ENCODE peak calls at places on chromosomes 7 and 10, in five cellular contexts. B is SK-N-SH, N is GM12878, G is K562, H is H1. C is an unnamed sample.

GRCh38 chr10:67607472-67607871 is 88.5 kb downstream of the CTNNA3 start:
- DNase-seq in N (no peak), H (no peak), B (no peak), G (no peak), C (no peak)

GRCh38 chr7:159042084-159042483 is 102.6 kb downstream of the VIPR2 start:
- DNase-seq in B (no peak), G (no peak), H (no peak), N (no peak), C (no peak)

GRCh38 chr7:23373151-23374004 is 74.2 kb downstream of the MALSU1 start:
- DNase-seq in H (no peak), G (no peak), B (no peak), N (peak; percentile 76), C (no peak)

GRCh38 chr10:49837096-49837495 is 75.0 kb upstream of the OGDHL start:
- DNase-seq in G (no peak), H (no peak), B (no peak), N (no peak), C (no peak)

GRCh38 chr10:27713906-27714305 is 31.7 kb downstream of the MKX start:
- DNase-seq in H (no peak), N (no peak), B (no peak), G (no peak), C (no peak)

GRCh38 chr10:72735288-72735926 is 43.5 kb downstream of the MCU start:
- DNase-seq in N (no peak), H (no peak), G (no peak), B (no peak), C (no peak)

GRCh38 chr10:111281516-111281915 is 204.7 kb downstream of the ADRA2A start:
- DNase-seq in H (no peak), G (no peak), N (no peak), B (peak; percentile 8), C (no peak)

GRCh38 chr10:100008708-100009282 is 952 bp downstream of the DNMBP start:
- DNase-seq in H (no peak), G (no peak), N (no peak), B (no peak), C (no peak)

GRCh38 chr7:14761506-14762296 is 140.8 kb downstream of the DGKB start:
- DNase-seq in B (no peak), H (no peak), G (no peak), N (no peak), C (no peak)

GRCh38 chr10:30068482-30069223 is 9.3 kb upstream of the JCAD start:
- DNase-seq in B (no peak), N (no peak), G (no peak), H (no peak), C (no peak)

GRCh38 chr7:112399501-112399900 is 50.8 kb upstream of the IFRD1 start:
- DNase-seq in H (no peak), B (no peak), N (no peak), G (no peak), C (no peak)

GRCh38 chr7:135328053-135328452 is 94.4 kb downstream of the STRA8 start:
- DNase-seq in N (no peak), H (no peak), B (no peak), G (peak; percentile 48), C (no peak)

GRCh38 chr10:116848032-116848911 is 1.0 kb upstream of the ENO4 start:
- DNase-seq in G (no peak), B (no peak), H (no peak), N (peak; percentile 62), C (peak; percentile 43)

GRCh38 chr10:123402656-123403055 is 248.5 kb downstream of the BUB3 start:
- DNase-seq in H (no peak), N (peak; percentile 97), G (no peak), B (no peak), C (peak; percentile 47)

GRCh38 chr7:129401968-129402860 is 32.0 kb upstream of the STRIP2 start:
- DNase-seq in G (peak; percentile 55), N (peak; percentile 43), B (no peak), H (no peak), C (no peak)

GRCh38 chr10:5814110-5815107 is 1.2 kb upstream of the GDI2 start:
- DNase-seq in H (no peak), N (no peak), B (no peak), G (no peak), C (no peak)

GRCh38 chr10:5811387-5811821 is 1.8 kb downstream of the GDI2 start:
- DNase-seq in G (no peak), N (no peak), H (no peak), B (no peak), C (no peak)

GRCh38 chr10:5813091-5813340 is 218 bp downstream of the GDI2 start:
- DNase-seq in N (no peak), G (no peak), B (no peak), H (no peak), C (no peak)

GRCh38 chr10:5812283-5813090 is 747 bp downstream of the GDI2 start:
- DNase-seq in B (peak; percentile 82), G (peak; percentile 62), H (no peak), N (no peak), C (no peak)

DNA sequence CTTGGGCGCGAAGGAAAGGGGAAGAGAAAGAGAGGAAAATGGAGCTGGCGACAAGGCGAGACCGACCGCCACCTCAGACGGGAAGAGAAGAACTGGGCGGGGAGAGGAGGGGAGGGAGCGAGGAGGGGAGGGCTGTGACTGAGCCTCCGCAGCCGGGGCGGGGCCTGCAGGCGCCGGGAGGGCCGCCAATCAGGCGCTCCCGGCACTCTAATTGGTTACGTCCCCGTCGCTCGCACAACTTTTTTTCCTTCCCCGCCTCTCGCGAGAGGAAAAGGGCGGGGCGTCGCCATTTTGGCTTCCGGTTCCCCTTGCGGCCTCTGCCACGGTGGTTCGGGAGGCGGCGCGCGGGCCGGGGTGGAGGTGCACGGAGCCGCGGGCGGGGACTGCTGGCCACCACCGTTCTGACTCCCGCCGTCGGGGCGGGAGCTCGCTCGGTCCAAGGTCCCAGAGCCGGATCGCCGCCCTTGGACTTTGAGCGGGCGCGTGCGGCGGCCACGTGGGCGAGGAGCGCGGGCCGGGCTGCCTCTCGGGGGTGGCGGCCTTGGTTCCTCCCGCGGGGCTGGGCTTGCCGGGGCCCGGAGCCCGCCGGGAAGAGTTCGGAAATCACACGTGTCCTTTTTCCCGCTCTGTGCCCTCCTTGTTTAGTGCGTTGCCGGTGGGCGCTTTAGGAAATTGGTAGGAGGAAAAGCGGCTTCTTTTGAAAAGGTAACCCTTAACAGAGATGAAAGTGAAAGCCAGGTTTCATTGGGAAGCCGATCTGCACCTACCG is at the start of gene GDI2:
- DNase-seq in N (peak; percentile 82), B (peak; percentile 99), H (peak; percentile 88), G (peak; percentile 99), C (peak; percentile 85)
- TF ChIP-seq POLR2AphosphoS5 in N (peak; percentile 94), B (peak; percentile 95), H (peak; percentile 93), G (peak; percentile 86), C (peak; percentile 96)

DNA sequence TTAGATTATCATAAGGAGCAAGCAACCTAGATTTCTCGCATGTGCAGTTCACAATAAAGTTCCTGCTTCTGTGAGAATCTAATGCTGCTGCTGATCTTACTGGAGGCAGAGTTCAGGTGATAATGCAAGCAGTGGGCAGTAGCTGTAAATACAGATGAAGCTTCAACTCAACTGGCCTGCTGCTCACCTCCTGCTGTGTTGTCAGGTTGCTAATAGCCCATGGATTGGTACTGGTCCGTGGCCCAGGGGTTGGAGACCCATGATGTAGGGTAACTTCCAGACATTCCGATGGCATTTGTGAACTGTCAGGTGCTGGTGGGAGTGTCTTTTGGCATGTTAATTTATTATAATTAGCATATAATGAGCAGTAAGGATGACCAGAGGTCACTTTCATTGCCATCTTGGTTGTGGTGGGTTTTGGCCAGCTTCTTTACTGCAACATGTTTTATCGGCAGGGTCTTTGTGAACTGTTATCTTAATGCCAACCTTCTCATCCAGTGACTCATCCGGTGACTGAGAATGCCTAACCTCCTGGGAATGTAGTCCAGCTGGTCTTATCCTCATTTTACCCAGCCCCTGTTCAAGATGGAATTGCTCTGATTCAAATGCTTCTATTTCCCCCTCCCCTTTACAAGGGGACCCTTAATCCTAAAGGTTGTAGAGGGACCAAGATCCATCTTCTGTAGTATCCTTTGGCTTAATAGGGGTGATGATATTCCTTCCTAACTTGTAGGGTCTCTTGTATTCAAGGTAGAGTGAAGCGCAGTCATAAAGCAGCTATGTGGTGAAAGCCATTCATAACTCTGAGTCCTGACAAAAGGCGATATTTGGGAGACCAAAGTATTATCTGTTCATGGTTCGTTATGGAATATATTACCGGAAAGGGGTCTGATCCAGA is 165.8 kb downstream of the CCSER2 start:
- DNase-seq in G (no peak), N (no peak), H (peak; percentile 5), B (no peak), C (no peak)
- TF ChIP-seq TAF1 in G (no peak), N (no peak), H (no peak), B (no peak), C (no peak)

GRCh38 chr10:10722422-10722821 is 295.2 kb upstream of the CELF2 start:
- DNase-seq in B (no peak), N (no peak), G (no peak), H (no peak), C (no peak)

GRCh38 chr10:10727812-10728211 is 289.9 kb upstream of the CELF2 start:
- DNase-seq in H (no peak), B (no peak), N (no peak), G (no peak), C (no peak)

GRCh38 chr10:10726101-10726500 is 291.6 kb upstream of the CELF2 start:
- DNase-seq in H (no peak), B (no peak), G (no peak), N (no peak), C (no peak)

GRCh38 chr10:10730644-10731043 is 287.0 kb upstream of the CELF2 start:
- DNase-seq in B (no peak), H (no peak), G (no peak), N (no peak), C (no peak)

GRCh38 chr10:10725196-10725595 is 292.5 kb upstream of the CELF2 start:
- DNase-seq in G (no peak), B (no peak), N (no peak), H (no peak), C (no peak)
- TF ChIP-seq POLR2AphosphoS5 in G (no peak), B (no peak), N (no peak), H (no peak), C (no peak)

GRCh38 chr7:1713502-1714484 is 43.7 kb downstream of the ELFN1 start:
- DNase-seq in H (no peak), G (no peak), N (no peak), B (peak; percentile 91), C (no peak)

GRCh38 chr7:1715331-1715625 is 45.2 kb downstream of the ELFN1 start:
- DNase-seq in N (no peak), H (no peak), G (no peak), B (no peak), C (no peak)

GRCh38 chr7:1716263-1717094 is 46.4 kb downstream of the ELFN1 start:
- DNase-seq in B (peak; percentile 86), N (no peak), H (no peak), G (no peak), C (no peak)

GRCh38 chr7:1715671-1716074 is 45.6 kb downstream of the ELFN1 start:
- DNase-seq in G (no peak), H (no peak), N (no peak), B (no peak), C (no peak)

DNA sequence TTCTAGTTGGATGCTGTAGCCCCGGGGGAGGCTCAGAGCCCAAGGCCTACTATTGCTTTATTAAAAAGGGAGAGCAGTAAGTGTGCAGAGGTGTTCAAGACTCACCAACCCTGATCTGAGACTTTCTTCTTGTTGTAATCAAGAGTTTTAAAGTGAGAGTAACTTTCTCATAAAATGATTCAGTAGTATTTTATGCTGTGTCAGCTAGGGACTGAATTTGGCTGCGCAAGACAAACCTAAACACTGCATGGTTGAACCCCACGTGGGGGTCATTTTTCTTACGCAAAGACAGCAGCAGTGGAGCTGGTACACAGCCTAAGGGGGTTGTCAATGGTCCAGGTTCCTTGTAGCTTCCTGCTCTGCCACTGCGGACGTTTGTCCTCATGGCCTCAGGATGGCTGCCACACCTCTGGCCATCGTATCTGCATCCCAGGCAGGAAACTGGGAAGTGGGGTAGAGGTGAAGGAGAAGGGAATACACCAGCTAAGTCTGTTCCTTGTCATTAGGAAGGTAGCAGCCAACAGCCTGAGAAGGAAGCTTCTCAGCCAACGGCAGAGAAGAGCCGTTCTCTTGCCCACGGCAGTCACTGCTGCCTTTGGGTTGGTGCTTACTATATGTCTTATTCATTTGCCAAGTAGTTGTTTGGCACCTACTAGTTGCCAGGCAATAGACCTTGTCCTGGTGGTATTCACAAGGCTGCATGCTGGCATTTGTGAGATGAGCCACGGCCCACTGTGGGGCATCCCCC is 44.7 kb downstream of the ELFN1 start:
- DNase-seq in N (no peak), H (no peak), G (no peak), B (no peak), C (no peak)
- TF ChIP-seq TAF1 in N (no peak), H (no peak), G (no peak), B (no peak), C (no peak)